ENCODE peak calls at places on chromosomes 4 and X, in nine cellular contexts. L is stimulated activated naive CD8-positive, alpha-beta T cell treated with anti-CD3 and anti-CD28 coated beads, Interleukin-15, amount 100 ng/mL, for 72 hours; R is astrocyte of the hippocampus; X is brain pericyte; E is activated T-cell treated with anti-CD3 and anti-CD28 coated beads, Interleukin-2, amount 50 U/mL, for 72 hours; K is endodermal cell; A is neural crest cell; P is dorsolateral prefrontal cortex; M is activated CD4-positive, CD25-positive, alpha-beta regulatory T cell treated with anti-CD3 and anti-CD28 coated beads, Interleukin-2, amount 50 U/mL, for 72 hours. J is an unnamed sample.

GRCh38 chr4:82798168-82799005 is at the start of gene SCD5:
- DNase-seq in M (peak), A (peak), X (no peak), L (peak), K (peak), R (peak), E (peak), P (peak), J (peak)

GRCh38 chrX:7987160-7987992 is 60.2 kb upstream of the PNPLA4 start:
- DNase-seq in L (no peak), A (no peak), P (no peak), R (peak), X (no peak), K (no peak), M (no peak), E (no peak), J (no peak)

GRCh38 chrX:150060406-150060805 is 122.1 kb upstream of the EOLA2 start:
- DNase-seq in A (no peak), P (no peak), R (no peak), K (no peak), E (no peak), X (no peak), M (no peak), L (no peak), J (no peak)

GRCh38 chrX:96590403-96590802 is 94.2 kb upstream of the DIAPH2 start:
- DNase-seq in R (no peak), P (no peak), E (no peak), M (no peak), K (no peak), A (no peak), L (no peak), X (no peak), J (no peak)

GRCh38 chr4:113699772-113700171 is 61.8 kb downstream of the CAMK2D start:
- DNase-seq in A (no peak), L (no peak), M (no peak), R (no peak), X (no peak), E (no peak), P (no peak), K (no peak), J (no peak)

GRCh38 chrX:67953658-67954057 is 409.8 kb downstream of the AR start:
- DNase-seq in L (no peak), E (no peak), P (no peak), M (no peak), R (no peak), X (no peak), A (no peak), K (no peak), J (no peak)

GRCh38 chrX:65894138-65894537 is 145.7 kb downstream of the VSIG4 start:
- DNase-seq in R (no peak), M (no peak), X (no peak), P (no peak), K (no peak), L (peak), A (no peak), E (peak), J (no peak)

GRCh38 chrX:120790118-120790517 is 85.5 kb downstream of the CT47B1 start:
- DNase-seq in E (peak), L (no peak), X (peak), A (peak), M (no peak), K (no peak), P (no peak), R (peak), J (peak)

GRCh38 chr4:112113786-112114185 is 31.5 kb upstream of the FAM241A start:
- DNase-seq in E (no peak), L (no peak), A (no peak), M (no peak), P (no peak), X (no peak), R (no peak), K (no peak), J (no peak)

GRCh38 chrX:153184787-153185186 is 5.7 kb downstream of the MAGEA1 start:
- DNase-seq in X (no peak), R (no peak), P (no peak), L (no peak), A (no peak), E (no peak), M (no peak), K (no peak), J (no peak)

GRCh38 chr4:156939151-156939550 is 32.4 kb downstream of the PDGFC start:
- DNase-seq in L (no peak), P (no peak), K (no peak), E (no peak), A (no peak), X (no peak), M (no peak), R (no peak), J (no peak)

GRCh38 chr4:27154706-27155105 is 294.1 kb downstream of the STIM2 start:
- DNase-seq in A (no peak), L (no peak), E (no peak), R (peak), K (no peak), P (no peak), M (no peak), X (no peak), J (no peak)

GRCh38 chr4:102826105-102826889 is 1.1 kb downstream of the UBE2D3 start:
- DNase-seq in M (no peak), K (no peak), E (no peak), L (no peak), R (no peak), P (peak), A (no peak), X (no peak), J (no peak)

GRCh38 chrX:103565752-103566151 is 19.6 kb upstream of the TCEAL4 start:
- DNase-seq in E (no peak), R (peak), A (no peak), M (no peak), P (no peak), L (no peak), K (no peak), X (no peak), J (no peak)

GRCh38 chr4:2558301-2558700 is 21.9 kb downstream of the FAM193A start:
- DNase-seq in E (no peak), X (no peak), R (no peak), L (no peak), A (no peak), K (no peak), P (no peak), M (no peak), J (no peak)

GRCh38 chrX:51332188-51332942 is at the start of gene NUDT10:
- DNase-seq in A (peak), E (peak), X (no peak), P (no peak), M (peak), R (peak), L (peak), K (peak), J (no peak)

GRCh38 chrX:23937100-23937499 is 29.3 kb downstream of the CXorf58 start:
- DNase-seq in X (no peak), P (no peak), E (no peak), A (no peak), M (no peak), L (no peak), R (peak), K (peak), J (no peak)

GRCh38 chr4:186942745-186943606 is 219.3 kb upstream of the FAT1 start:
- DNase-seq in L (no peak), P (no peak), R (peak), A (no peak), K (no peak), E (no peak), X (peak), M (no peak), J (no peak)

GRCh38 chrX:32804034-32804433 is 407.3 kb downstream of the DMD start:
- DNase-seq in K (no peak), R (no peak), E (no peak), L (no peak), A (no peak), M (no peak), X (no peak), P (no peak), J (no peak)

GRCh38 chr4:135274461-135274860 is 1072.9 kb upstream of the PABPC4L start:
- DNase-seq in A (no peak), L (no peak), X (no peak), M (no peak), R (no peak), E (no peak), K (no peak), P (no peak), J (no peak)

GRCh38 chrX:72540318-72540717 is 32.3 kb downstream of the HDAC8 start:
- DNase-seq in K (no peak), L (no peak), X (no peak), A (no peak), R (peak), M (no peak), P (no peak), E (no peak), J (no peak)